ENCODE peak calls at places on chromosome 11, in five cellular contexts. One of them, this sample, is unnamed.

GRCh38 chr11:98136357-98136756 is 884.4 kb upstream of the CNTN5 start:
- DNase-seq in retinal pigment epithelial cell: no peak
- DNase-seq in HFF-Myc: no peak
- DNase-seq in PC-9: no peak
- DNase-seq in astrocyte of the spinal cord: no peak
- DNase-seq in this sample: no peak

GRCh38 chr11:70212227-70212811 is 9.2 kb downstream of the FADD start:
- DNase-seq in retinal pigment epithelial cell: no peak
- DNase-seq in HFF-Myc: no peak
- DNase-seq in PC-9: peak
- DNase-seq in astrocyte of the spinal cord: no peak
- DNase-seq in this sample: no peak

GRCh38 chr11:2212411-2213251 is 41.0 kb upstream of the TH start:
- DNase-seq in retinal pigment epithelial cell: no peak
- DNase-seq in HFF-Myc: no peak
- DNase-seq in PC-9: no peak
- DNase-seq in astrocyte of the spinal cord: no peak
- DNase-seq in this sample: no peak

GRCh38 chr11:106231591-106231990 is 154.1 kb downstream of the AASDHPPT start:
- DNase-seq in retinal pigment epithelial cell: no peak
- DNase-seq in HFF-Myc: peak
- DNase-seq in PC-9: peak
- DNase-seq in astrocyte of the spinal cord: peak
- DNase-seq in this sample: peak

GRCh38 chr11:124829986-124830385 is 29.8 kb upstream of the MSANTD2 start:
- DNase-seq in retinal pigment epithelial cell: no peak
- DNase-seq in HFF-Myc: no peak
- DNase-seq in PC-9: no peak
- DNase-seq in astrocyte of the spinal cord: peak
- DNase-seq in this sample: peak

GRCh38 chr11:2156416-2157182 is 4.4 kb downstream of the INS start:
- DNase-seq in retinal pigment epithelial cell: no peak
- DNase-seq in HFF-Myc: no peak
- DNase-seq in PC-9: peak
- DNase-seq in astrocyte of the spinal cord: peak
- DNase-seq in this sample: peak

GRCh38 chr11:131796541-131796940 is 426.1 kb downstream of the NTM start:
- DNase-seq in retinal pigment epithelial cell: no peak
- DNase-seq in HFF-Myc: no peak
- DNase-seq in PC-9: no peak
- DNase-seq in astrocyte of the spinal cord: no peak
- DNase-seq in this sample: no peak

GRCh38 chr11:120337896-120338840 is 2.0 kb downstream of the ARHGEF12 start:
- DNase-seq in retinal pigment epithelial cell: no peak
- DNase-seq in HFF-Myc: no peak
- DNase-seq in PC-9: no peak
- DNase-seq in astrocyte of the spinal cord: peak
- DNase-seq in this sample: peak

GRCh38 chr11:113341388-113342165 is 27.2 kb downstream of the TTC12 start:
- DNase-seq in retinal pigment epithelial cell: no peak
- DNase-seq in HFF-Myc: no peak
- DNase-seq in PC-9: no peak
- DNase-seq in astrocyte of the spinal cord: no peak
- DNase-seq in this sample: no peak

GRCh38 chr11:62593434-62594044 is 2.2 kb upstream of the TUT1 start:
- DNase-seq in retinal pigment epithelial cell: no peak
- DNase-seq in HFF-Myc: no peak
- DNase-seq in PC-9: peak
- DNase-seq in astrocyte of the spinal cord: peak
- DNase-seq in this sample: peak

GRCh38 chr11:81165164-81165563 is 1568.5 kb downstream of the FAM181B start:
- DNase-seq in retinal pigment epithelial cell: no peak
- DNase-seq in HFF-Myc: no peak
- DNase-seq in PC-9: no peak
- DNase-seq in astrocyte of the spinal cord: no peak
- DNase-seq in this sample: no peak

GRCh38 chr11:103935219-103935618 is 101.2 kb upstream of the DDI1 start:
- DNase-seq in retinal pigment epithelial cell: no peak
- DNase-seq in HFF-Myc: no peak
- DNase-seq in PC-9: no peak
- DNase-seq in astrocyte of the spinal cord: no peak
- DNase-seq in this sample: no peak

GRCh38 chr11:108002476-108002875 is 6.2 kb upstream of the CUL5 start:
- DNase-seq in retinal pigment epithelial cell: no peak
- DNase-seq in HFF-Myc: no peak
- DNase-seq in PC-9: no peak
- DNase-seq in astrocyte of the spinal cord: no peak
- DNase-seq in this sample: no peak

GRCh38 chr11:64245401-64245796 is 1.3 kb downstream of the PPP1R14B start:
- DNase-seq in retinal pigment epithelial cell: no peak
- DNase-seq in HFF-Myc: no peak
- DNase-seq in PC-9: no peak
- DNase-seq in astrocyte of the spinal cord: peak
- DNase-seq in this sample: no peak

GRCh38 chr11:10622957-10623787 is 54.7 kb upstream of the LYVE1 start:
- DNase-seq in retinal pigment epithelial cell: no peak
- DNase-seq in HFF-Myc: no peak
- DNase-seq in PC-9: no peak
- DNase-seq in astrocyte of the spinal cord: no peak
- DNase-seq in this sample: no peak

GRCh38 chr11:844693-845644 is 2.3 kb downstream of the TSPAN4 start:
- DNase-seq in retinal pigment epithelial cell: peak
- DNase-seq in HFF-Myc: peak
- DNase-seq in PC-9: peak
- DNase-seq in astrocyte of the spinal cord: peak
- DNase-seq in this sample: peak

GRCh38 chr11:842370-843002 is at the start of the genes POLR2L and TSPAN4:
- DNase-seq in retinal pigment epithelial cell: peak
- DNase-seq in HFF-Myc: peak
- DNase-seq in PC-9: peak
- DNase-seq in astrocyte of the spinal cord: peak
- DNase-seq in this sample: peak

GRCh38 chr11:843818-844692 is 1.4 kb downstream of the TSPAN4 start:
- DNase-seq in retinal pigment epithelial cell: peak
- DNase-seq in HFF-Myc: peak
- DNase-seq in PC-9: peak
- DNase-seq in astrocyte of the spinal cord: peak
- DNase-seq in this sample: peak

GRCh38 chr11:841981-842369 is 354 bp downstream of the POLR2L start:
- DNase-seq in retinal pigment epithelial cell: no peak
- DNase-seq in HFF-Myc: no peak
- DNase-seq in PC-9: no peak
- DNase-seq in astrocyte of the spinal cord: no peak
- DNase-seq in this sample: no peak

DNA sequence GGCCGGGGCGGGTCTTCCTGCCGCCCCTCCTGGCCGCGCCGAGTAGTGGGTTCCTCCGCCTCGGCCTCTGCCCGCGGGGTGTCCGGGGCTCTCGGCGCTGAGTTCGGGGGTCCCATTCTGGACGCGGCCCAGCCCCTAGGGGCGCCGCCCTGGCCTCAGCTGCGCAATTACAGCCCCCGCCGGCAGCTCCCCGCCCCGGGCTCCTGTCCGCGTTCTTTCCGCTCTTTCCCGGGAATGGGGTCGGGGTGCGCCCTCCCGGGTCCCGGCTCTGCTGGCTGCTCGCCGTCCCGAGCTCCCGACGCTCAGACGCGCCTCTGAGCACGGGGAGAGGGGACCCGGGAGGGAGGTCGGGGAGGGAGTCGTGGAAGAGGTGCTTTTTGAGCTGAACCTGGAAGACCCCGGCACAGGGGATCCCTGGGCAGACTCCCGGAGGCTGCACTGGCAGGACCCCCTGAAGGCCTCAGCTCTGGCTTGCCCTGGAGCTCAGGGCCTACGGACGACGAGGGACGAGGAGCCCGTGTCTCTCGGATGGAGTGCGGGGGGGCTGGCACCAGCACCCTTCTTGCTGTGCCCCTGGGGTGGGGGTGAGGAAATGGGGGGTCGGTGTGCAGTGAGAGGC is 543 bp downstream of the TSPAN4 start:
- DNase-seq in retinal pigment epithelial cell: no peak
- DNase-seq in HFF-Myc: no peak
- DNase-seq in PC-9: no peak
- DNase-seq in astrocyte of the spinal cord: no peak
- DNase-seq in this sample: no peak
- TF ChIP-seq CTCF in retinal pigment epithelial cell: no peak
- TF ChIP-seq CTCF in HFF-Myc: no peak
- TF ChIP-seq CTCF in PC-9: no peak
- TF ChIP-seq CTCF in astrocyte of the spinal cord: no peak
- TF ChIP-seq CTCF in this sample: no peak

GRCh38 chr11:77819921-77820564 is 479 bp downstream of the RSF1 start:
- DNase-seq in retinal pigment epithelial cell: no peak
- DNase-seq in HFF-Myc: no peak
- DNase-seq in PC-9: peak
- DNase-seq in astrocyte of the spinal cord: peak
- DNase-seq in this sample: peak

GRCh38 chr11:77819411-77819920 is 1.1 kb downstream of the RSF1 start:
- DNase-seq in retinal pigment epithelial cell: peak
- DNase-seq in HFF-Myc: peak
- DNase-seq in PC-9: peak
- DNase-seq in astrocyte of the spinal cord: peak
- DNase-seq in this sample: peak

GRCh38 chr11:77821349-77821851 is 456 bp downstream of the AAMDC start:
- DNase-seq in retinal pigment epithelial cell: no peak
- DNase-seq in HFF-Myc: no peak
- DNase-seq in PC-9: no peak
- DNase-seq in astrocyte of the spinal cord: peak
- DNase-seq in this sample: peak

GRCh38 chr11:77820565-77821348 is at the start of the genes AAMDC and RSF1:
- DNase-seq in retinal pigment epithelial cell: peak
- DNase-seq in HFF-Myc: peak
- DNase-seq in PC-9: peak
- DNase-seq in astrocyte of the spinal cord: peak
- DNase-seq in this sample: peak

DNA sequence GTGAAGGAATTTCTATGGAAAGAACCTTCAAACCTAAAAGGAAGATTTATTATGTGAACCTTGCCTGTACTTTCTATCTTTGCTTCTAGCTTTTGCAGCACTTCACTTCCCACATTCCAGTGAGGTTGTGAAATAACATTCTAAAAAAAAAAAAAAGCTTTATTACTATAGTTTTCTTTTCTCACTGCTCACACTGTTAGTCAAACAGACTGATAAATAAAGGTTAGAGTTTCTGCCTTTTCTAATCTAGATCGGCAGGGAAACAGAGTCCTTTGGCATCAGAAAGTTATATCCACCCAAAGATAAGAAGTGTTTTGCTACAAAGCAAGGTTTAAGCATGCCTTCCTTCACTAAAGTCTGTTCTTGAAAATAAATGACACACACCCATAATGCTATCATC is 2.8 kb downstream of the AAMDC start:
- DNase-seq in retinal pigment epithelial cell: no peak
- DNase-seq in HFF-Myc: no peak
- DNase-seq in PC-9: no peak
- DNase-seq in astrocyte of the spinal cord: peak
- DNase-seq in this sample: peak
- H3K4me3 ChIP-seq in retinal pigment epithelial cell: no peak
- H3K4me3 ChIP-seq in HFF-Myc: no peak
- H3K4me3 ChIP-seq in PC-9: no peak
- H3K4me3 ChIP-seq in astrocyte of the spinal cord: no peak
- H3K4me3 ChIP-seq in this sample: no peak

GRCh38 chr11:75635009-75635909 is 33.6 kb downstream of the MAP6 start:
- DNase-seq in retinal pigment epithelial cell: no peak
- DNase-seq in HFF-Myc: no peak
- DNase-seq in PC-9: no peak
- DNase-seq in astrocyte of the spinal cord: peak
- DNase-seq in this sample: peak
- TF ChIP-seq CTCF in retinal pigment epithelial cell: no peak
- TF ChIP-seq CTCF in HFF-Myc: no peak
- TF ChIP-seq CTCF in PC-9: no peak
- TF ChIP-seq CTCF in astrocyte of the spinal cord: no peak
- TF ChIP-seq CTCF in this sample: no peak

DNA sequence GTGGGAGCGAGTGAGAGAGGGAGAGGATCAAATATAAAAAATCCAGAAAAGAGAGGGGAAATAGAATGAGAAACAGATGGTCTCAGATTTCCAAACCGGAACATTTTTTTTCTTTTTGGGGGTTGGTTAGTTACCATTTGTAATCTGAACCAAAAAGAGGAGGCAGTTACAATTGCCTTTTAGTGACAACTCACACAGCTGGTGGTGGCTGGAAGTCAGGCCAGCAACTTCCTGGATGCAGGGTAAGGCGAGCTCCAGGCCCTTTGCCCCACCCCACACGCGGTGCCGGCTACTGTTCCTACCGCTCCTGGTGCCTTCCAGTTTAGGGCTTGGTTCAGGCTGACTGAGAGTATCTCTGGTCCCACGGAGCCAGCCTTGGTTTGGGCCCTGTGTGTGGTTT is 21.0 kb upstream of the UBASH3B start:
- DNase-seq in retinal pigment epithelial cell: no peak
- DNase-seq in HFF-Myc: peak
- DNase-seq in PC-9: peak
- DNase-seq in astrocyte of the spinal cord: peak
- DNase-seq in this sample: peak
- H3K4me3 ChIP-seq in retinal pigment epithelial cell: no peak
- H3K4me3 ChIP-seq in HFF-Myc: no peak
- H3K4me3 ChIP-seq in PC-9: no peak
- H3K4me3 ChIP-seq in astrocyte of the spinal cord: no peak
- H3K4me3 ChIP-seq in this sample: no peak

DNA sequence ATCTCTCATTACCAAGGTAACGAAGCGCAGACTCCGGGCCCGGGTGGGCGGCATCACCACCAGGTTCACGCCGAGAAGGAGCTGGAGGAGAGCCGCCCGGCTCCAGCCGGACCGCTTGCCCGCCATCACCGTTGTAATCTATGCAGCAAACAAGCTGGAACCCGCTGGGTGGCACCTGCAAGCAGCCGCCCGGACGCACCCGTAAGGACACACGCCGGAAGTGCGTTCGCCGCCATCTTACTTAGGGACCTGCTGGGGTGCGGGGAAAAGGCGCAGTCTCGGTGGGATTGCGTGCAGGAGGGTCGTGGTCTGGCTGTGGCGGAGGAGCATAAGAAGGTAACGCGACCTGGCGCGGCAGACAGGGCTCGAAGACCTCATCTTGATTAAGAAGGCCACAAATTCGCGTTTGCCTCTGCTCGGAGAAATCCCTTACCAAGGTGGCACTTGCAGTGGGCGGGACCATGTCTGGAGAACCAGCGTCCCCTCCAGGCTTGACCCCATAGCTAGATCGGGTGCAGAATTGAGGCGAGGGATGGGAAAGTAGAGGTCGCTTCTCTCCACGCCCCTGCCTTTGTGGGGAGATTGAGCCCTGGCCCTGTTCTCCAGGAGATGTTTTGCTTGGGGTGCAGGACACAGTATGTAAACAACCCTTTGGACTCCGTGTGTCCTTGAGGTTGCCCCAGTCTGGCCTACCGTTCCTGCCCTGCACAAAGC is at the start of gene ACP2:
- DNase-seq in retinal pigment epithelial cell: peak
- DNase-seq in HFF-Myc: peak
- DNase-seq in PC-9: peak
- DNase-seq in astrocyte of the spinal cord: peak
- DNase-seq in this sample: peak
- TF ChIP-seq CTCF in retinal pigment epithelial cell: peak
- TF ChIP-seq CTCF in HFF-Myc: peak
- TF ChIP-seq CTCF in PC-9: no peak
- TF ChIP-seq CTCF in astrocyte of the spinal cord: peak
- TF ChIP-seq CTCF in this sample: peak